ENCODE peak calls at places on chromosomes 11 and 22, in ten cellular contexts. One of them, this sample, is unnamed.

GRCh38 chr22:38257170-38257569 is 15.6 kb downstream of the TMEM184B start:
- DNase-seq in left ventricle myocardium inferior: no peak
- DNase-seq in A549: no peak
- DNase-seq in IMR-90: peak; percentile 81
- DNase-seq in fibroblast of lung: peak; percentile 61
- DNase-seq in fibroblast of pulmonary artery: peak; percentile 82
- DNase-seq in GM13976: no peak
- DNase-seq in HFFc6: peak; percentile 60
- DNase-seq in progenitor cell of endocrine pancreas: no peak
- DNase-seq in heart right ventricle: peak; percentile 47
- DNase-seq in this sample: no peak

GRCh38 chr22:46250783-46251125 is 661 bp upstream of the CDPF1 start:
- DNase-seq in left ventricle myocardium inferior: no peak
- DNase-seq in A549: no peak
- DNase-seq in heart right ventricle: no peak
- DNase-seq in HFFc6: no peak
- DNase-seq in fibroblast of pulmonary artery: no peak
- DNase-seq in IMR-90: no peak
- DNase-seq in progenitor cell of endocrine pancreas: no peak
- DNase-seq in fibroblast of lung: no peak
- DNase-seq in GM13976: no peak
- DNase-seq in this sample: no peak

GRCh38 chr11:128576555-128576954 is 10.8 kb downstream of the ETS1 start:
- DNase-seq in fibroblast of lung: no peak
- DNase-seq in fibroblast of pulmonary artery: no peak
- DNase-seq in HFFc6: no peak
- DNase-seq in IMR-90: no peak
- DNase-seq in heart right ventricle: no peak
- DNase-seq in left ventricle myocardium inferior: no peak
- DNase-seq in GM13976: no peak
- DNase-seq in progenitor cell of endocrine pancreas: no peak
- DNase-seq in A549: no peak
- DNase-seq in this sample: no peak

GRCh38 chr11:46348986-46349401 is 1.7 kb downstream of the DGKZ start:
- DNase-seq in A549: no peak
- DNase-seq in progenitor cell of endocrine pancreas: no peak
- DNase-seq in fibroblast of pulmonary artery: no peak
- DNase-seq in left ventricle myocardium inferior: no peak
- DNase-seq in heart right ventricle: no peak
- DNase-seq in HFFc6: no peak
- DNase-seq in IMR-90: no peak
- DNase-seq in fibroblast of lung: no peak
- DNase-seq in GM13976: no peak
- DNase-seq in this sample: no peak

GRCh38 chr11:13316528-13316961 is 39.0 kb downstream of the BMAL1 start:
- DNase-seq in GM13976: no peak
- DNase-seq in HFFc6: peak; percentile 60
- DNase-seq in left ventricle myocardium inferior: no peak
- DNase-seq in fibroblast of pulmonary artery: peak; percentile 72
- DNase-seq in fibroblast of lung: peak; percentile 79
- DNase-seq in heart right ventricle: no peak
- DNase-seq in IMR-90: peak; percentile 55
- DNase-seq in A549: no peak
- DNase-seq in progenitor cell of endocrine pancreas: no peak
- DNase-seq in this sample: peak; percentile 26

GRCh38 chr11:32382339-32383049 is 52.8 kb downstream of the WT1 start:
- DNase-seq in fibroblast of lung: no peak
- DNase-seq in fibroblast of pulmonary artery: peak; percentile 65
- DNase-seq in left ventricle myocardium inferior: no peak
- DNase-seq in A549: no peak
- DNase-seq in progenitor cell of endocrine pancreas: no peak
- DNase-seq in heart right ventricle: no peak
- DNase-seq in HFFc6: no peak
- DNase-seq in GM13976: no peak
- DNase-seq in IMR-90: no peak
- DNase-seq in this sample: no peak

GRCh38 chr11:125271436-125272064 is 107.0 kb downstream of the PKNOX2 start:
- DNase-seq in left ventricle myocardium inferior: no peak
- DNase-seq in fibroblast of lung: no peak
- DNase-seq in HFFc6: no peak
- DNase-seq in heart right ventricle: no peak
- DNase-seq in fibroblast of pulmonary artery: no peak
- DNase-seq in GM13976: no peak
- DNase-seq in progenitor cell of endocrine pancreas: no peak
- DNase-seq in IMR-90: no peak
- DNase-seq in A549: no peak
- DNase-seq in this sample: no peak

GRCh38 chr11:57667715-57668466 is at the start of gene ZDHHC5:
- DNase-seq in progenitor cell of endocrine pancreas: peak; percentile 97
- DNase-seq in fibroblast of lung: peak; percentile 100
- DNase-seq in HFFc6: peak; percentile 99
- DNase-seq in fibroblast of pulmonary artery: peak; percentile 100
- DNase-seq in heart right ventricle: peak; percentile 99
- DNase-seq in GM13976: peak; percentile 98
- DNase-seq in left ventricle myocardium inferior: peak; percentile 99
- DNase-seq in A549: peak; percentile 100
- DNase-seq in IMR-90: peak; percentile 100
- DNase-seq in this sample: peak; percentile 99

GRCh38 chr11:32071811-32072210 is 19.1 kb upstream of the RCN1 start:
- DNase-seq in heart right ventricle: no peak
- DNase-seq in IMR-90: peak; percentile 68
- DNase-seq in fibroblast of pulmonary artery: peak; percentile 67
- DNase-seq in left ventricle myocardium inferior: no peak
- DNase-seq in GM13976: no peak
- DNase-seq in fibroblast of lung: peak; percentile 46
- DNase-seq in HFFc6: peak; percentile 76
- DNase-seq in A549: peak; percentile 41
- DNase-seq in progenitor cell of endocrine pancreas: no peak
- DNase-seq in this sample: no peak

GRCh38 chr11:67545280-67545679 is 22.0 kb upstream of the CABP2 start:
- DNase-seq in heart right ventricle: peak; percentile 68
- DNase-seq in fibroblast of lung: no peak
- DNase-seq in A549: no peak
- DNase-seq in IMR-90: no peak
- DNase-seq in left ventricle myocardium inferior: peak; percentile 56
- DNase-seq in fibroblast of pulmonary artery: no peak
- DNase-seq in GM13976: no peak
- DNase-seq in HFFc6: no peak
- DNase-seq in progenitor cell of endocrine pancreas: no peak
- DNase-seq in this sample: no peak

GRCh38 chr11:14124345-14124744 is 161.8 kb downstream of the SPON1 start:
- DNase-seq in GM13976: no peak
- DNase-seq in heart right ventricle: no peak
- DNase-seq in progenitor cell of endocrine pancreas: no peak
- DNase-seq in left ventricle myocardium inferior: no peak
- DNase-seq in IMR-90: no peak
- DNase-seq in HFFc6: no peak
- DNase-seq in fibroblast of lung: no peak
- DNase-seq in fibroblast of pulmonary artery: no peak
- DNase-seq in A549: no peak
- DNase-seq in this sample: no peak

GRCh38 chr22:35148381-35148780 is 82.4 kb downstream of the ISX start:
- DNase-seq in HFFc6: no peak
- DNase-seq in IMR-90: no peak
- DNase-seq in A549: no peak
- DNase-seq in GM13976: no peak
- DNase-seq in fibroblast of lung: no peak
- DNase-seq in heart right ventricle: no peak
- DNase-seq in progenitor cell of endocrine pancreas: no peak
- DNase-seq in fibroblast of pulmonary artery: no peak
- DNase-seq in left ventricle myocardium inferior: no peak
- DNase-seq in this sample: no peak

GRCh38 chr11:41437006-41437405 is 22.4 kb downstream of the LRRC4C start:
- DNase-seq in progenitor cell of endocrine pancreas: no peak
- DNase-seq in left ventricle myocardium inferior: no peak
- DNase-seq in IMR-90: no peak
- DNase-seq in HFFc6: no peak
- DNase-seq in A549: no peak
- DNase-seq in fibroblast of pulmonary artery: no peak
- DNase-seq in heart right ventricle: no peak
- DNase-seq in fibroblast of lung: no peak
- DNase-seq in GM13976: no peak
- DNase-seq in this sample: no peak

GRCh38 chr11:122784325-122785155 is 53.8 kb upstream of the CRTAM start:
- DNase-seq in IMR-90: peak; percentile 98
- DNase-seq in progenitor cell of endocrine pancreas: no peak
- DNase-seq in heart right ventricle: no peak
- DNase-seq in A549: no peak
- DNase-seq in fibroblast of pulmonary artery: peak; percentile 93
- DNase-seq in HFFc6: peak; percentile 94
- DNase-seq in left ventricle myocardium inferior: no peak
- DNase-seq in GM13976: no peak
- DNase-seq in fibroblast of lung: peak; percentile 97
- DNase-seq in this sample: peak; percentile 63

GRCh38 chr11:18749681-18750319 is 23.8 kb upstream of the IGSF22 start:
- DNase-seq in HFFc6: peak; percentile 65
- DNase-seq in left ventricle myocardium inferior: no peak
- DNase-seq in progenitor cell of endocrine pancreas: no peak
- DNase-seq in fibroblast of pulmonary artery: peak; percentile 71
- DNase-seq in fibroblast of lung: peak; percentile 61
- DNase-seq in IMR-90: peak; percentile 75
- DNase-seq in heart right ventricle: no peak
- DNase-seq in A549: peak; percentile 37
- DNase-seq in GM13976: no peak
- DNase-seq in this sample: no peak

GRCh38 chr22:39094717-39095389 is 2.2 kb upstream of the APOBEC3H start:
- DNase-seq in fibroblast of pulmonary artery: no peak
- DNase-seq in HFFc6: no peak
- DNase-seq in progenitor cell of endocrine pancreas: no peak
- DNase-seq in IMR-90: no peak
- DNase-seq in heart right ventricle: no peak
- DNase-seq in A549: no peak
- DNase-seq in left ventricle myocardium inferior: no peak
- DNase-seq in GM13976: peak; percentile 2
- DNase-seq in fibroblast of lung: no peak
- DNase-seq in this sample: no peak

GRCh38 chr11:118623291-118623655 is 15.9 kb downstream of the PHLDB1 start:
- DNase-seq in fibroblast of pulmonary artery: peak; percentile 53
- DNase-seq in A549: peak; percentile 32
- DNase-seq in heart right ventricle: no peak
- DNase-seq in progenitor cell of endocrine pancreas: no peak
- DNase-seq in HFFc6: peak; percentile 26
- DNase-seq in fibroblast of lung: no peak
- DNase-seq in GM13976: no peak
- DNase-seq in left ventricle myocardium inferior: no peak
- DNase-seq in IMR-90: peak; percentile 54
- DNase-seq in this sample: no peak

GRCh38 chr11:1224491-1225385 is 1.9 kb downstream of the MUC5B start:
- DNase-seq in HFFc6: no peak
- DNase-seq in GM13976: no peak
- DNase-seq in left ventricle myocardium inferior: no peak
- DNase-seq in progenitor cell of endocrine pancreas: no peak
- DNase-seq in fibroblast of lung: no peak
- DNase-seq in A549: peak; percentile 53
- DNase-seq in IMR-90: no peak
- DNase-seq in fibroblast of pulmonary artery: no peak
- DNase-seq in heart right ventricle: no peak
- DNase-seq in this sample: no peak

GRCh38 chr11:92696076-92696475 is 273.4 kb upstream of the MTNR1B start:
- DNase-seq in fibroblast of pulmonary artery: no peak
- DNase-seq in A549: no peak
- DNase-seq in heart right ventricle: no peak
- DNase-seq in IMR-90: no peak
- DNase-seq in fibroblast of lung: no peak
- DNase-seq in left ventricle myocardium inferior: no peak
- DNase-seq in HFFc6: no peak
- DNase-seq in GM13976: no peak
- DNase-seq in progenitor cell of endocrine pancreas: no peak
- DNase-seq in this sample: no peak
- TF ChIP-seq CTCF in fibroblast of pulmonary artery: no peak
- TF ChIP-seq CTCF in A549: no peak
- TF ChIP-seq CTCF in heart right ventricle: no peak
- TF ChIP-seq CTCF in IMR-90: no peak
- TF ChIP-seq CTCF in fibroblast of lung: no peak
- TF ChIP-seq CTCF in left ventricle myocardium inferior: no peak
- TF ChIP-seq CTCF in HFFc6: no peak
- TF ChIP-seq CTCF in GM13976: no peak
- TF ChIP-seq CTCF in progenitor cell of endocrine pancreas: no peak
- TF ChIP-seq CTCF in this sample: no peak

GRCh38 chr11:87740513-87740912 is 434.7 kb downstream of the RAB38 start:
- DNase-seq in fibroblast of pulmonary artery: no peak
- DNase-seq in fibroblast of lung: no peak
- DNase-seq in A549: no peak
- DNase-seq in HFFc6: no peak
- DNase-seq in IMR-90: no peak
- DNase-seq in progenitor cell of endocrine pancreas: no peak
- DNase-seq in left ventricle myocardium inferior: no peak
- DNase-seq in GM13976: no peak
- DNase-seq in heart right ventricle: no peak
- DNase-seq in this sample: no peak

GRCh38 chr11:87740968-87741367 is 434.3 kb downstream of the RAB38 start:
- DNase-seq in IMR-90: no peak
- DNase-seq in left ventricle myocardium inferior: no peak
- DNase-seq in heart right ventricle: no peak
- DNase-seq in GM13976: no peak
- DNase-seq in fibroblast of lung: no peak
- DNase-seq in A549: no peak
- DNase-seq in HFFc6: no peak
- DNase-seq in fibroblast of pulmonary artery: no peak
- DNase-seq in progenitor cell of endocrine pancreas: no peak
- DNase-seq in this sample: no peak

GRCh38 chr11:87739766-87740165 is 435.5 kb downstream of the RAB38 start:
- DNase-seq in progenitor cell of endocrine pancreas: no peak
- DNase-seq in GM13976: no peak
- DNase-seq in heart right ventricle: no peak
- DNase-seq in left ventricle myocardium inferior: no peak
- DNase-seq in fibroblast of pulmonary artery: no peak
- DNase-seq in IMR-90: peak; percentile 1
- DNase-seq in fibroblast of lung: no peak
- DNase-seq in A549: no peak
- DNase-seq in HFFc6: no peak
- DNase-seq in this sample: no peak

GRCh38 chr11:87743002-87743401 is 432.2 kb downstream of the RAB38 start:
- DNase-seq in heart right ventricle: no peak
- DNase-seq in fibroblast of lung: no peak
- DNase-seq in IMR-90: no peak
- DNase-seq in A549: no peak
- DNase-seq in fibroblast of pulmonary artery: no peak
- DNase-seq in progenitor cell of endocrine pancreas: no peak
- DNase-seq in HFFc6: no peak
- DNase-seq in GM13976: no peak
- DNase-seq in left ventricle myocardium inferior: no peak
- DNase-seq in this sample: no peak
- TF ChIP-seq CTCF in heart right ventricle: no peak
- TF ChIP-seq CTCF in fibroblast of lung: no peak
- TF ChIP-seq CTCF in IMR-90: no peak
- TF ChIP-seq CTCF in A549: no peak
- TF ChIP-seq CTCF in fibroblast of pulmonary artery: no peak
- TF ChIP-seq CTCF in progenitor cell of endocrine pancreas: no peak
- TF ChIP-seq CTCF in HFFc6: no peak
- TF ChIP-seq CTCF in GM13976: no peak
- TF ChIP-seq CTCF in left ventricle myocardium inferior: no peak
- TF ChIP-seq CTCF in this sample: no peak

GRCh38 chr22:28172948-28173360 is 253.9 kb upstream of the PITPNB start:
- DNase-seq in GM13976: no peak
- DNase-seq in fibroblast of pulmonary artery: no peak
- DNase-seq in IMR-90: no peak
- DNase-seq in A549: no peak
- DNase-seq in heart right ventricle: no peak
- DNase-seq in left ventricle myocardium inferior: no peak
- DNase-seq in progenitor cell of endocrine pancreas: no peak
- DNase-seq in HFFc6: peak; percentile 57
- DNase-seq in fibroblast of lung: no peak
- DNase-seq in this sample: no peak
- TF ChIP-seq CTCF in GM13976: no peak
- TF ChIP-seq CTCF in fibroblast of pulmonary artery: no peak
- TF ChIP-seq CTCF in IMR-90: no peak
- TF ChIP-seq CTCF in A549: no peak
- TF ChIP-seq CTCF in heart right ventricle: no peak
- TF ChIP-seq CTCF in left ventricle myocardium inferior: no peak
- TF ChIP-seq CTCF in progenitor cell of endocrine pancreas: no peak
- TF ChIP-seq CTCF in HFFc6: no peak
- TF ChIP-seq CTCF in fibroblast of lung: no peak
- TF ChIP-seq CTCF in this sample: no peak

GRCh38 chr11:17601206-17602075 is 54.4 kb downstream of the OTOG start:
- DNase-seq in heart right ventricle: no peak
- DNase-seq in IMR-90: no peak
- DNase-seq in A549: no peak
- DNase-seq in fibroblast of pulmonary artery: no peak
- DNase-seq in fibroblast of lung: no peak
- DNase-seq in left ventricle myocardium inferior: no peak
- DNase-seq in GM13976: peak; percentile 37
- DNase-seq in progenitor cell of endocrine pancreas: no peak
- DNase-seq in HFFc6: no peak
- DNase-seq in this sample: no peak
- TF ChIP-seq CTCF in heart right ventricle: no peak
- TF ChIP-seq CTCF in IMR-90: no peak
- TF ChIP-seq CTCF in A549: no peak
- TF ChIP-seq CTCF in fibroblast of pulmonary artery: no peak
- TF ChIP-seq CTCF in fibroblast of lung: no peak
- TF ChIP-seq CTCF in left ventricle myocardium inferior: no peak
- TF ChIP-seq CTCF in GM13976: no peak
- TF ChIP-seq CTCF in progenitor cell of endocrine pancreas: no peak
- TF ChIP-seq CTCF in HFFc6: peak; percentile 24
- TF ChIP-seq CTCF in this sample: no peak

This sample was measured in uterus.